ENCODE peak calls at places on chromosomes 3 and 15, in six cellular contexts. I, S, M, K, A and L are unnamed samples.

GRCh38 chr15:42152921-42153680 is 3.3 kb downstream of the PLA2G4F start:
- DNase-seq in A (peak), M (no peak), K (no peak), I (no peak), S (no peak), L (no peak)

GRCh38 chr3:71428841-71429609 is 154.5 kb downstream of the FOXP1 start:
- DNase-seq in A (no peak), K (peak), S (peak), I (no peak), M (no peak), L (no peak)

GRCh38 chr15:78422571-78423340 is 15.3 kb upstream of the IREB2 start:
- DNase-seq in I (peak), K (peak), A (no peak), S (peak), M (peak), L (peak)

GRCh38 chr3:173750095-173750494 is 352.6 kb downstream of the NLGN1 start:
- DNase-seq in A (no peak), K (no peak), M (no peak), S (no peak), I (no peak), L (no peak)

GRCh38 chr3:194685723-194686413 is at the start of gene FAM43A:
- DNase-seq in K (peak), M (peak), I (peak), A (peak), S (peak), L (peak)

GRCh38 chr3:186259612-186260383 is 102.2 kb downstream of the DGKG start:
- DNase-seq in S (peak), A (peak), K (peak), M (peak), I (no peak), L (no peak)

GRCh38 chr3:176919836-176920760 is 277.2 kb downstream of the TBL1XR1 start:
- DNase-seq in I (peak), A (no peak), S (no peak), K (no peak), M (peak), L (no peak)

GRCh38 chr3:129554356-129555120 is 11.6 kb downstream of the H1-8 start:
- DNase-seq in S (no peak), A (no peak), K (no peak), I (no peak), M (peak), L (no peak)

GRCh38 chr15:58585668-58586461 is 154.1 kb downstream of the LIPC start:
- DNase-seq in M (no peak), I (no peak), K (no peak), S (no peak), A (no peak), L (no peak)

GRCh38 chr3:143002727-143003126 is 1.4 kb downstream of the U2SURP start:
- DNase-seq in K (no peak), S (no peak), I (no peak), M (no peak), A (no peak), L (no peak)

GRCh38 chr3:185728630-185729334 is 96.1 kb downstream of the IGF2BP2 start:
- DNase-seq in M (peak), K (no peak), S (no peak), I (no peak), A (no peak), L (no peak)

GRCh38 chr15:72827216-72827615 is 43.7 kb upstream of the ADPGK start:
- DNase-seq in M (no peak), S (no peak), K (no peak), A (no peak), I (no peak), L (no peak)

GRCh38 chr3:121243208-121243607 is 302.6 kb downstream of the POLQ start:
- DNase-seq in I (no peak), K (no peak), A (no peak), M (no peak), S (no peak), L (no peak)

GRCh38 chr3:17136251-17136721 is 251.5 kb downstream of the PLCL2 start:
- DNase-seq in M (no peak), S (peak), K (peak), A (peak), I (no peak), L (no peak)

GRCh38 chr3:17137321-17137826 is 252.6 kb downstream of the PLCL2 start:
- DNase-seq in A (peak), I (no peak), S (no peak), K (no peak), M (no peak), L (no peak)

GRCh38 chr3:17138246-17139039 is 253.7 kb downstream of the PLCL2 start:
- DNase-seq in I (no peak), A (no peak), K (no peak), S (no peak), M (no peak), L (no peak)

GRCh38 chr3:17133637-17134545 is 249.1 kb downstream of the PLCL2 start:
- DNase-seq in S (no peak), K (no peak), I (no peak), M (no peak), A (no peak), L (no peak)

GRCh38 chr3:17135696-17136095 is 250.9 kb downstream of the PLCL2 start:
- DNase-seq in A (no peak), K (no peak), I (no peak), S (no peak), M (no peak), L (no peak)
- H3K27ac ChIP-seq in A (no peak), K (no peak), I (no peak), S (peak), M (no peak), L (no peak)

DNA sequence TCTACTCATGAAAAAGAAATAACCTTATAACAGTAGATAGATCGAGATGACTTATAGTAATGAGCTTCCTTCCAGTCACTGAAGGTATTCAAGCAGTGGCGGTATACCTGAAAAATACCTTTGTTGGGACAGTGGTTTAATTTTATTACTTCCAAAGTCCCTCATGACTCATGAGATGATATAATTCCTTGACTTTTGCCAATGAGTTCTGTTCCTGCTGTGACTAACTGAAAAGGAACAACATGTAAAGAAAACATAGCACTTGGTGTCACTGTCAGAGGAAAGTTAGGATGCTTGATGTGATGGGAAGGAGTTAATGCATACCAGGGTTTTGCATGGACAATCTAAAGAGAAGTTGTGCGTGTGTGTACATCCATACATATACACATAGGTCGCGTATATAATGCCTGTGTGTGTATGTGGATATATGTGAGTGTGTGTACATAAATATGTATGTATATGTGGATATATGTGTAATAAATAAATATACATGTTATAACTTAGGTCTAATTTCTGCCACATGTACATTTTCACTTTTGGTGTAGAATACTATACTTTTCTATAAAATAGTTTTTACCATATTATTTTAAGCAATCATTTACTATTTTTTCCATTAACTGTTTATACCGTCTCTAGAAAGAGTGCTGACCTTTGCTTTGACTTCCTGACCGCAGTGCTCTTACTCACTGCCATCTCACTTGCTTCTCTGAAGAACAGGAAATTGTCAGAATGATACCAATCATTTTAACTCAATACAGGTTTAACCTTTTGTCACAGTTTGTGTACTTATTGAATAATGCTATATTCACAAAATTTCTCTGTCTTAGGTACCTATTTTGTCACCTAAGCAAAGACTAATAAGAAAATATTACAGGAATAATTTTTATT is 12.6 kb upstream of the PAK2 start:
- DNase-seq in S (no peak), A (no peak), I (no peak), M (no peak), K (no peak), L (peak)
- H3K27ac ChIP-seq in S (no peak), A (no peak), I (no peak), M (no peak), K (no peak), L (no peak)

DNA sequence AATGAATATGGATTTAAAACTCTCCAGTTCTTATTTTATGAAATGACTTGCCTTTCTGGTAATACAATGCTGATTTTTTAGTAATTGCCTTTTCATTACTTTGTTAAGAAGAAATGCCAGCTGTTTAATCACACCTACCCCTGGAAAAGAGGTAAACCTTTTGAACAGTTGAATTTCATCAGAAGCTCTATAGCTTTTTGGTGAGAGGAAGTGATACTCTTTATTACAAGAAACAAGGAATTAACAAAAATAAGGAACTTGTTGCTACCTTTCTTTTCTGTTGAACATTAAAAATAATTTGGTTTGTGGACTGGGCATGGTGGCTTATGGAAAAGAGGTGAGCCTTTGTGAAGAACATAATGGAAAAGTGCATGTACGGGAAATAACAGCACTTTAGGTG is 19.7 kb downstream of the BLOC1S6 start:
- DNase-seq in K (no peak), A (no peak), M (no peak), S (no peak), I (no peak), L (no peak)
- H3K27ac ChIP-seq in K (no peak), A (no peak), M (no peak), S (no peak), I (no peak), L (no peak)

DNA sequence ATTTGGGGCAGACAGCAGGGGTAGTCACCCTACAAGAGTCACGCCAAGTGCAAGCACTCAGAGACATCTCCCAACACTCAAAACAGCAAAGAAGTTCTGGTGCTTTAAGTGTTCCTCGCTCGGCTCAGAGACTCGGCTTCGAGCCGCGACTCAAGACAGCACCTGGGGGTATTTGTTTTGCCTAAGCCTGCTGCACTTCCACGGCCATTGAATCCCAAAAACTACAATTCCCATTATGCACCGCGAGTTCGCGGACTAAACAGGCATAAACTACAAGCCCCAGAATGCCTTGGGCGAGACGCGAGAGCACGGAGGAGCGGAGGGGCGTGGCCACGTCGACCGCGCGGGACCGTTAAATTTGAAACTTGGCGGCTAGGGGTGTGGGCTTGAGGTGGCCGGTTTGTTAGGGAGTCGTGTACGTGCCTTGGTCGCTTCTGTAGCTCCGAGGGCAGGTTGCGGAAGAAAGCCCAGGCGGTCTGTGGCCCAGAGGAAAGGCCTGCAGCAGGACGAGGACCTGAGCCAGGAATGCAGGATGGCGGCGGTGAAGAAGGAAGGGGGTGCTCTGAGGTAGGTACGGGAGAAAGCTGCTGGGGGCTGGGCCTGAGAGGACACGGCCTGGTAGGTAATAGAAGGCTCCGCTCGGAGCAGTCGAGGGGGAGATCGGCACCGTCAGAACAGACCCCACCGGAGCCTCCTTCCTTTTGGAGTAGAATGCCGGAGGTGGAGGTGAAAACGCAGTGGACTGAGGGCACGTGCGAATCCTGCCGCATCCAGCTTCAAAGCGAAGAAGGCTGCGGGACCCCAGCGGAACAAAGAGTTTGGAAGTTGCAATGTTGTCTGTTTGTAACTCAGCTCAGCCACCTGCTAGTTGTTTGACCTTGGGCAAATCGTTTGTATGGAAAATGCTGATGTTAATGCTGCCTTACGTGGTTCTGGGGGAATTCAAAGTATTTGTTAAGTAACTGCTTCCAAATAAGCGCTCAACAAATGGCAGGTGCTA is at the start of gene BUB1B:
- DNase-seq in A (peak), K (peak), I (peak), S (peak), M (peak), L (peak)
- H3K27ac ChIP-seq in A (no peak), K (no peak), I (no peak), S (no peak), M (peak), L (peak)

GRCh38 chr3:61810953-61811497 is 249.7 kb downstream of the PTPRG start:
- DNase-seq in I (no peak), K (no peak), S (no peak), M (no peak), A (no peak), L (no peak)

GRCh38 chr3:61809879-61810278 is 248.5 kb downstream of the PTPRG start:
- DNase-seq in A (peak), I (no peak), S (peak), K (peak), M (no peak), L (no peak)

GRCh38 chr3:61808526-61808925 is 247.2 kb downstream of the PTPRG start:
- DNase-seq in A (no peak), M (no peak), I (no peak), K (peak), S (peak), L (no peak)

GRCh38 chr3:61807865-61808276 is 246.5 kb downstream of the PTPRG start:
- DNase-seq in S (peak), M (peak), A (no peak), I (no peak), K (no peak), L (no peak)

GRCh38 chr3:61808999-61809398 is 247.6 kb downstream of the PTPRG start:
- DNase-seq in I (no peak), K (no peak), M (no peak), A (no peak), S (no peak), L (no peak)
- H3K27ac ChIP-seq in I (no peak), K (no peak), M (no peak), A (peak), S (peak), L (no peak)